ENCODE peak calls at places on chromosome 17, in six cellular contexts. One of them, this sample, is unnamed.

GRCh38 chr17:9350083-9350482 is 225.5 kb downstream of the STX8 start:
- DNase-seq in stimulated activated naive CD8-positive, alpha-beta T cell treated with anti-CD3 and anti-CD28 coated beads, Interleukin-15, amount 100 ng/mL, for 72 hours: no peak
- DNase-seq in GM04504: peak
- DNase-seq in heart left ventricle: no peak
- DNase-seq in AG20443: peak
- DNase-seq in HCEC 1CT: peak
- DNase-seq in this sample: peak

GRCh38 chr17:74212262-74212912 is 984 bp upstream of the TTYH2 start:
- DNase-seq in stimulated activated naive CD8-positive, alpha-beta T cell treated with anti-CD3 and anti-CD28 coated beads, Interleukin-15, amount 100 ng/mL, for 72 hours: no peak
- DNase-seq in AG20443: no peak
- DNase-seq in HCEC 1CT: peak
- DNase-seq in heart left ventricle: no peak
- DNase-seq in GM04504: no peak
- DNase-seq in this sample: peak

GRCh38 chr17:40450175-40450574 is 6.9 kb downstream of the IGFBP4 start:
- DNase-seq in heart left ventricle: peak
- DNase-seq in AG20443: no peak
- DNase-seq in HCEC 1CT: no peak
- DNase-seq in GM04504: no peak
- DNase-seq in stimulated activated naive CD8-positive, alpha-beta T cell treated with anti-CD3 and anti-CD28 coated beads, Interleukin-15, amount 100 ng/mL, for 72 hours: no peak
- DNase-seq in this sample: peak

GRCh38 chr17:36089888-36090836 is at the start of gene CCL3:
- DNase-seq in GM04504: no peak
- DNase-seq in AG20443: no peak
- DNase-seq in heart left ventricle: peak
- DNase-seq in stimulated activated naive CD8-positive, alpha-beta T cell treated with anti-CD3 and anti-CD28 coated beads, Interleukin-15, amount 100 ng/mL, for 72 hours: peak
- DNase-seq in HCEC 1CT: peak
- DNase-seq in this sample: peak

GRCh38 chr17:14871921-14872320 is 393.2 kb downstream of the PMP22 start:
- DNase-seq in HCEC 1CT: peak
- DNase-seq in stimulated activated naive CD8-positive, alpha-beta T cell treated with anti-CD3 and anti-CD28 coated beads, Interleukin-15, amount 100 ng/mL, for 72 hours: no peak
- DNase-seq in GM04504: no peak
- DNase-seq in heart left ventricle: no peak
- DNase-seq in AG20443: peak
- DNase-seq in this sample: no peak

GRCh38 chr17:16872836-16873653 is 98.9 kb downstream of the TNFRSF13B start:
- DNase-seq in heart left ventricle: no peak
- DNase-seq in HCEC 1CT: peak
- DNase-seq in AG20443: peak
- DNase-seq in stimulated activated naive CD8-positive, alpha-beta T cell treated with anti-CD3 and anti-CD28 coated beads, Interleukin-15, amount 100 ng/mL, for 72 hours: peak
- DNase-seq in GM04504: no peak
- DNase-seq in this sample: peak

GRCh38 chr17:66691644-66692500 is 143.0 kb upstream of the CACNG5 start:
- DNase-seq in heart left ventricle: no peak
- DNase-seq in AG20443: no peak
- DNase-seq in HCEC 1CT: no peak
- DNase-seq in stimulated activated naive CD8-positive, alpha-beta T cell treated with anti-CD3 and anti-CD28 coated beads, Interleukin-15, amount 100 ng/mL, for 72 hours: no peak
- DNase-seq in GM04504: no peak
- DNase-seq in this sample: no peak

GRCh38 chr17:48566717-48567116 is 11.4 kb downstream of the HOXB4 start:
- DNase-seq in heart left ventricle: no peak
- DNase-seq in AG20443: no peak
- DNase-seq in stimulated activated naive CD8-positive, alpha-beta T cell treated with anti-CD3 and anti-CD28 coated beads, Interleukin-15, amount 100 ng/mL, for 72 hours: no peak
- DNase-seq in HCEC 1CT: no peak
- DNase-seq in GM04504: no peak
- DNase-seq in this sample: no peak

GRCh38 chr17:39671651-39672521 is 3.6 kb downstream of the PNMT start:
- DNase-seq in stimulated activated naive CD8-positive, alpha-beta T cell treated with anti-CD3 and anti-CD28 coated beads, Interleukin-15, amount 100 ng/mL, for 72 hours: no peak
- DNase-seq in heart left ventricle: no peak
- DNase-seq in GM04504: no peak
- DNase-seq in HCEC 1CT: peak
- DNase-seq in AG20443: peak
- DNase-seq in this sample: no peak

GRCh38 chr17:77701996-77702395 is 256.5 kb upstream of the TNRC6C start:
- DNase-seq in heart left ventricle: no peak
- DNase-seq in HCEC 1CT: no peak
- DNase-seq in AG20443: no peak
- DNase-seq in GM04504: no peak
- DNase-seq in stimulated activated naive CD8-positive, alpha-beta T cell treated with anti-CD3 and anti-CD28 coated beads, Interleukin-15, amount 100 ng/mL, for 72 hours: no peak
- DNase-seq in this sample: no peak

GRCh38 chr17:63834431-63835166 is 7.1 kb upstream of the FTSJ3 start:
- DNase-seq in GM04504: peak
- DNase-seq in HCEC 1CT: peak
- DNase-seq in heart left ventricle: no peak
- DNase-seq in AG20443: peak
- DNase-seq in stimulated activated naive CD8-positive, alpha-beta T cell treated with anti-CD3 and anti-CD28 coated beads, Interleukin-15, amount 100 ng/mL, for 72 hours: peak
- DNase-seq in this sample: peak

GRCh38 chr17:56598471-56598870 is 5.0 kb downstream of the NOG start:
- DNase-seq in AG20443: peak
- DNase-seq in stimulated activated naive CD8-positive, alpha-beta T cell treated with anti-CD3 and anti-CD28 coated beads, Interleukin-15, amount 100 ng/mL, for 72 hours: peak
- DNase-seq in HCEC 1CT: peak
- DNase-seq in GM04504: no peak
- DNase-seq in heart left ventricle: no peak
- DNase-seq in this sample: peak

GRCh38 chr17:37148171-37148570 is 199.4 kb downstream of the AATF start:
- DNase-seq in AG20443: no peak
- DNase-seq in GM04504: no peak
- DNase-seq in heart left ventricle: no peak
- DNase-seq in HCEC 1CT: no peak
- DNase-seq in stimulated activated naive CD8-positive, alpha-beta T cell treated with anti-CD3 and anti-CD28 coated beads, Interleukin-15, amount 100 ng/mL, for 72 hours: no peak
- DNase-seq in this sample: no peak

GRCh38 chr17:45896803-45897693 is 2.7 kb downstream of the MAPT start:
- DNase-seq in heart left ventricle: no peak
- DNase-seq in stimulated activated naive CD8-positive, alpha-beta T cell treated with anti-CD3 and anti-CD28 coated beads, Interleukin-15, amount 100 ng/mL, for 72 hours: peak
- DNase-seq in HCEC 1CT: no peak
- DNase-seq in AG20443: no peak
- DNase-seq in GM04504: no peak
- DNase-seq in this sample: no peak

GRCh38 chr17:6353161-6353560 is 81.8 kb downstream of the AIPL1 start:
- DNase-seq in heart left ventricle: no peak
- DNase-seq in AG20443: no peak
- DNase-seq in HCEC 1CT: no peak
- DNase-seq in GM04504: no peak
- DNase-seq in stimulated activated naive CD8-positive, alpha-beta T cell treated with anti-CD3 and anti-CD28 coated beads, Interleukin-15, amount 100 ng/mL, for 72 hours: no peak
- DNase-seq in this sample: no peak

GRCh38 chr17:49180303-49180702 is 30.1 kb downstream of the GNGT2 start:
- DNase-seq in GM04504: peak
- DNase-seq in heart left ventricle: peak
- DNase-seq in HCEC 1CT: peak
- DNase-seq in stimulated activated naive CD8-positive, alpha-beta T cell treated with anti-CD3 and anti-CD28 coated beads, Interleukin-15, amount 100 ng/mL, for 72 hours: peak
- DNase-seq in AG20443: peak
- DNase-seq in this sample: peak

GRCh38 chr17:2056221-2057129 is 1.6 kb downstream of the HIC1 start:
- DNase-seq in GM04504: no peak
- DNase-seq in heart left ventricle: no peak
- DNase-seq in AG20443: no peak
- DNase-seq in stimulated activated naive CD8-positive, alpha-beta T cell treated with anti-CD3 and anti-CD28 coated beads, Interleukin-15, amount 100 ng/mL, for 72 hours: peak
- DNase-seq in HCEC 1CT: peak
- DNase-seq in this sample: no peak

GRCh38 chr17:78343433-78344201 is 16.3 kb downstream of the SOCS3 start:
- DNase-seq in HCEC 1CT: no peak
- DNase-seq in AG20443: no peak
- DNase-seq in GM04504: no peak
- DNase-seq in stimulated activated naive CD8-positive, alpha-beta T cell treated with anti-CD3 and anti-CD28 coated beads, Interleukin-15, amount 100 ng/mL, for 72 hours: peak
- DNase-seq in heart left ventricle: no peak
- DNase-seq in this sample: peak

GRCh38 chr17:39670746-39671145 is 2.5 kb downstream of the PNMT start:
- DNase-seq in AG20443: no peak
- DNase-seq in stimulated activated naive CD8-positive, alpha-beta T cell treated with anti-CD3 and anti-CD28 coated beads, Interleukin-15, amount 100 ng/mL, for 72 hours: no peak
- DNase-seq in GM04504: no peak
- DNase-seq in HCEC 1CT: no peak
- DNase-seq in heart left ventricle: no peak
- DNase-seq in this sample: no peak

GRCh38 chr17:60817187-60817586 is 139.5 kb downstream of the BCAS3 start:
- DNase-seq in HCEC 1CT: peak
- DNase-seq in GM04504: peak
- DNase-seq in stimulated activated naive CD8-positive, alpha-beta T cell treated with anti-CD3 and anti-CD28 coated beads, Interleukin-15, amount 100 ng/mL, for 72 hours: no peak
- DNase-seq in AG20443: peak
- DNase-seq in heart left ventricle: no peak
- DNase-seq in this sample: peak

GRCh38 chr17:5530265-5530782 is 44.0 kb downstream of the MIS12 start:
- DNase-seq in heart left ventricle: no peak
- DNase-seq in HCEC 1CT: no peak
- DNase-seq in GM04504: no peak
- DNase-seq in AG20443: no peak
- DNase-seq in stimulated activated naive CD8-positive, alpha-beta T cell treated with anti-CD3 and anti-CD28 coated beads, Interleukin-15, amount 100 ng/mL, for 72 hours: no peak
- DNase-seq in this sample: no peak

GRCh38 chr17:17527534-17527933 is 31.3 kb upstream of the RASD1 start:
- DNase-seq in stimulated activated naive CD8-positive, alpha-beta T cell treated with anti-CD3 and anti-CD28 coated beads, Interleukin-15, amount 100 ng/mL, for 72 hours: no peak
- DNase-seq in AG20443: no peak
- DNase-seq in heart left ventricle: no peak
- DNase-seq in HCEC 1CT: no peak
- DNase-seq in GM04504: no peak
- DNase-seq in this sample: no peak

GRCh38 chr17:27669136-27669535 is 38.1 kb downstream of the LGALS9 start:
- DNase-seq in stimulated activated naive CD8-positive, alpha-beta T cell treated with anti-CD3 and anti-CD28 coated beads, Interleukin-15, amount 100 ng/mL, for 72 hours: no peak
- DNase-seq in GM04504: no peak
- DNase-seq in heart left ventricle: no peak
- DNase-seq in AG20443: no peak
- DNase-seq in HCEC 1CT: no peak
- DNase-seq in this sample: no peak

GRCh38 chr17:78315355-78316114 is 44.3 kb downstream of the SOCS3 start:
- DNase-seq in stimulated activated naive CD8-positive, alpha-beta T cell treated with anti-CD3 and anti-CD28 coated beads, Interleukin-15, amount 100 ng/mL, for 72 hours: peak
- DNase-seq in HCEC 1CT: peak
- DNase-seq in AG20443: peak
- DNase-seq in heart left ventricle: peak
- DNase-seq in GM04504: peak
- DNase-seq in this sample: peak

GRCh38 chr17:34393401-34393800 is 30.4 kb upstream of the CCL1 start:
- DNase-seq in heart left ventricle: no peak
- DNase-seq in HCEC 1CT: no peak
- DNase-seq in AG20443: no peak
- DNase-seq in stimulated activated naive CD8-positive, alpha-beta T cell treated with anti-CD3 and anti-CD28 coated beads, Interleukin-15, amount 100 ng/mL, for 72 hours: no peak
- DNase-seq in GM04504: no peak
- DNase-seq in this sample: no peak

GRCh38 chr17:82339634-82340580 is 6.3 kb upstream of the SECTM1 start:
- DNase-seq in GM04504: no peak
- DNase-seq in AG20443: no peak
- DNase-seq in HCEC 1CT: no peak
- DNase-seq in heart left ventricle: no peak
- DNase-seq in stimulated activated naive CD8-positive, alpha-beta T cell treated with anti-CD3 and anti-CD28 coated beads, Interleukin-15, amount 100 ng/mL, for 72 hours: no peak
- DNase-seq in this sample: no peak

GRCh38 chr17:35774499-35774898 is 13.8 kb downstream of the C17orf50 start:
- DNase-seq in HCEC 1CT: no peak
- DNase-seq in stimulated activated naive CD8-positive, alpha-beta T cell treated with anti-CD3 and anti-CD28 coated beads, Interleukin-15, amount 100 ng/mL, for 72 hours: no peak
- DNase-seq in heart left ventricle: peak
- DNase-seq in GM04504: no peak
- DNase-seq in AG20443: peak
- DNase-seq in this sample: peak

GRCh38 chr17:69350911-69351310 is 24.0 kb upstream of the ABCA5 start:
- DNase-seq in HCEC 1CT: no peak
- DNase-seq in GM04504: no peak
- DNase-seq in heart left ventricle: no peak
- DNase-seq in stimulated activated naive CD8-positive, alpha-beta T cell treated with anti-CD3 and anti-CD28 coated beads, Interleukin-15, amount 100 ng/mL, for 72 hours: no peak
- DNase-seq in AG20443: no peak
- DNase-seq in this sample: no peak

GRCh38 chr17:77214743-77215142 is 74.0 kb downstream of the SEC14L1 start:
- DNase-seq in stimulated activated naive CD8-positive, alpha-beta T cell treated with anti-CD3 and anti-CD28 coated beads, Interleukin-15, amount 100 ng/mL, for 72 hours: no peak
- DNase-seq in AG20443: peak
- DNase-seq in HCEC 1CT: no peak
- DNase-seq in heart left ventricle: peak
- DNase-seq in GM04504: peak
- DNase-seq in this sample: peak

GRCh38 chr17:76137351-76138233 is 3.5 kb downstream of the FOXJ1 start:
- DNase-seq in stimulated activated naive CD8-positive, alpha-beta T cell treated with anti-CD3 and anti-CD28 coated beads, Interleukin-15, amount 100 ng/mL, for 72 hours: no peak
- DNase-seq in HCEC 1CT: no peak
- DNase-seq in GM04504: no peak
- DNase-seq in heart left ventricle: no peak
- DNase-seq in AG20443: no peak
- DNase-seq in this sample: no peak

GRCh38 chr17:35372846-35373531 is 432 bp downstream of the SLFN11 start:
- DNase-seq in HCEC 1CT: peak
- DNase-seq in AG20443: peak
- DNase-seq in stimulated activated naive CD8-positive, alpha-beta T cell treated with anti-CD3 and anti-CD28 coated beads, Interleukin-15, amount 100 ng/mL, for 72 hours: peak
- DNase-seq in GM04504: no peak
- DNase-seq in heart left ventricle: peak
- DNase-seq in this sample: no peak

GRCh38 chr17:3828852-3829232 is 17.2 kb downstream of the NCBP3 start:
- DNase-seq in HCEC 1CT: no peak
- DNase-seq in AG20443: no peak
- DNase-seq in GM04504: no peak
- DNase-seq in heart left ventricle: no peak
- DNase-seq in stimulated activated naive CD8-positive, alpha-beta T cell treated with anti-CD3 and anti-CD28 coated beads, Interleukin-15, amount 100 ng/mL, for 72 hours: no peak
- DNase-seq in this sample: no peak

GRCh38 chr17:58242171-58242784 is 3.9 kb downstream of the LPO start:
- DNase-seq in HCEC 1CT: no peak
- DNase-seq in stimulated activated naive CD8-positive, alpha-beta T cell treated with anti-CD3 and anti-CD28 coated beads, Interleukin-15, amount 100 ng/mL, for 72 hours: no peak
- DNase-seq in GM04504: no peak
- DNase-seq in heart left ventricle: no peak
- DNase-seq in AG20443: no peak
- DNase-seq in this sample: no peak

GRCh38 chr17:1733047-1733357 is 8.5 kb downstream of the WDR81 start:
- DNase-seq in AG20443: no peak
- DNase-seq in HCEC 1CT: no peak
- DNase-seq in stimulated activated naive CD8-positive, alpha-beta T cell treated with anti-CD3 and anti-CD28 coated beads, Interleukin-15, amount 100 ng/mL, for 72 hours: no peak
- DNase-seq in heart left ventricle: no peak
- DNase-seq in GM04504: no peak
- DNase-seq in this sample: no peak

GRCh38 chr17:73148540-73149334 is 16.1 kb upstream of the SSTR2 start:
- DNase-seq in heart left ventricle: no peak
- DNase-seq in HCEC 1CT: no peak
- DNase-seq in stimulated activated naive CD8-positive, alpha-beta T cell treated with anti-CD3 and anti-CD28 coated beads, Interleukin-15, amount 100 ng/mL, for 72 hours: no peak
- DNase-seq in AG20443: no peak
- DNase-seq in GM04504: no peak
- DNase-seq in this sample: no peak